ENCODE peak calls at places on chromosome 22, in eight cellular contexts. K, S, O, Y, R, N, V and H are unnamed samples.
A peak's percentile ranks its signal among the peaks of the same experiment; 100 is the strongest.

GRCh38 chr22:20591660-20592310 is 84.4 kb downstream of the MED15 start:
- DNase-seq in K (peak; percentile 40), S (no peak), O (peak; percentile 52), Y (peak; percentile 96), R (no peak), N (peak; percentile 96), V (no peak), H (no peak)

GRCh38 chr22:48218889-48219420 is 1456.5 kb downstream of the TBC1D22A start:
- DNase-seq in K (no peak), S (no peak), O (no peak), Y (no peak), R (no peak), N (no peak), V (no peak), H (no peak)

GRCh38 chr22:42511401-42511891 is 8.2 kb downstream of the RRP7A start:
- DNase-seq in K (peak; percentile 59), S (no peak), O (no peak), Y (no peak), R (no peak), N (no peak), V (no peak), H (no peak)

GRCh38 chr22:21696115-21696514 is 30.3 kb downstream of the PPIL2 start:
- DNase-seq in K (no peak), S (no peak), O (no peak), Y (no peak), R (no peak), N (peak; percentile 54), V (no peak), H (no peak)

GRCh38 chr22:41939981-41940852 is 6.7 kb downstream of the CENPM start:
- DNase-seq in K (peak; percentile 80), S (no peak), O (peak; percentile 95), Y (no peak), R (no peak), N (no peak), V (peak; percentile 81), H (peak; percentile 41)

GRCh38 chr22:48553694-48554308 is 1273.9 kb downstream of the BRD1 start:
- DNase-seq in K (no peak), S (no peak), O (no peak), Y (no peak), R (no peak), N (no peak), V (no peak), H (no peak)

GRCh38 chr22:23302171-23303002 is 122.1 kb downstream of the BCR start:
- DNase-seq in K (no peak), S (peak; percentile 12), O (peak; percentile 68), Y (no peak), R (no peak), N (peak; percentile 25), V (no peak), H (no peak)

GRCh38 chr22:26610072-26610958 is 7.5 kb downstream of the CRYBB1 start:
- DNase-seq in K (no peak), S (no peak), O (peak; percentile 74), Y (no peak), R (no peak), N (no peak), V (no peak), H (no peak)

GRCh38 chr22:36979511-36979910 is 39.7 kb downstream of the TST start:
- DNase-seq in K (no peak), S (no peak), O (no peak), Y (no peak), R (no peak), N (no peak), V (no peak), H (no peak)

GRCh38 chr22:19172213-19173046 is 6.1 kb downstream of the SLC25A1 start:
- DNase-seq in K (no peak), S (no peak), O (no peak), Y (no peak), R (no peak), N (no peak), V (no peak), H (no peak)

GRCh38 chr22:32353292-32353691 is 4.4 kb upstream of the RFPL3 start:
- DNase-seq in K (no peak), S (no peak), O (no peak), Y (no peak), R (no peak), N (no peak), V (no peak), H (no peak)

GRCh38 chr22:20429254-20430100 is 8.1 kb downstream of the SCARF2 start:
- DNase-seq in K (peak; percentile 92), S (no peak), O (peak; percentile 96), Y (peak; percentile 25), R (no peak), N (peak; percentile 100), V (no peak), H (no peak)

GRCh38 chr22:19325296-19325950 is 33.9 kb upstream of the CLTCL1 start:
- DNase-seq in K (no peak), S (no peak), O (no peak), Y (no peak), R (no peak), N (no peak), V (no peak), H (no peak)

GRCh38 chr22:20316844-20317401 is 2.9 kb downstream of the DGCR6L start:
- DNase-seq in K (peak; percentile 26), S (no peak), O (peak; percentile 65), Y (no peak), R (no peak), N (no peak), V (no peak), H (no peak)

GRCh38 chr22:27113211-27114030 is 456.0 kb downstream of the MIAT start:
- DNase-seq in K (no peak), S (peak; percentile 39), O (no peak), Y (peak; percentile 66), R (peak; percentile 52), N (no peak), V (no peak), H (peak; percentile 53)

GRCh38 chr22:37999640-38000272 is 15.4 kb upstream of the SOX10 start:
- DNase-seq in K (no peak), S (no peak), O (no peak), Y (no peak), R (no peak), N (no peak), V (no peak), H (peak; percentile 95)

GRCh38 chr22:42978453-42979103 is 36.4 kb downstream of the PACSIN2 start:
- DNase-seq in K (no peak), S (no peak), O (no peak), Y (no peak), R (no peak), N (no peak), V (no peak), H (no peak)

GRCh38 chr22:24526191-24526590 is 28.7 kb downstream of the GUCD1 start:
- DNase-seq in K (no peak), S (no peak), O (no peak), Y (no peak), R (no peak), N (no peak), V (no peak), H (no peak)

GRCh38 chr22:37442537-37442936 is 15.3 kb upstream of the ELFN2 start:
- DNase-seq in K (no peak), S (no peak), O (no peak), Y (no peak), R (no peak), N (no peak), V (no peak), H (no peak)

GRCh38 chr22:26466196-26466595 is 17.4 kb downstream of the HPS4 start:
- DNase-seq in K (no peak), S (no peak), O (no peak), Y (no peak), R (no peak), N (no peak), V (no peak), H (peak; percentile 74)

GRCh38 chr22:38850941-38851849 is 7.4 kb upstream of the NPTXR start:
- DNase-seq in K (no peak), S (no peak), O (no peak), Y (no peak), R (no peak), N (no peak), V (no peak), H (no peak)

GRCh38 chr22:49996532-49997220 is 15.9 kb downstream of the IL17REL start:
- DNase-seq in K (no peak), S (no peak), O (no peak), Y (no peak), R (no peak), N (no peak), V (no peak), H (no peak)
- H3K4me1 ChIP-seq in K (peaks cover 30% of the 10 kb centered on the region), S (no peaks in the 10 kb centered on the region), O (peaks cover 22% of the 10 kb centered on the region), Y (no peaks in the 10 kb centered on the region), R (no peaks in the 10 kb centered on the region), N (peaks cover 82% of the 10 kb centered on the region), V (no peaks in the 10 kb centered on the region), H (peaks cover 4% of the 10 kb centered on the region)

DNA sequence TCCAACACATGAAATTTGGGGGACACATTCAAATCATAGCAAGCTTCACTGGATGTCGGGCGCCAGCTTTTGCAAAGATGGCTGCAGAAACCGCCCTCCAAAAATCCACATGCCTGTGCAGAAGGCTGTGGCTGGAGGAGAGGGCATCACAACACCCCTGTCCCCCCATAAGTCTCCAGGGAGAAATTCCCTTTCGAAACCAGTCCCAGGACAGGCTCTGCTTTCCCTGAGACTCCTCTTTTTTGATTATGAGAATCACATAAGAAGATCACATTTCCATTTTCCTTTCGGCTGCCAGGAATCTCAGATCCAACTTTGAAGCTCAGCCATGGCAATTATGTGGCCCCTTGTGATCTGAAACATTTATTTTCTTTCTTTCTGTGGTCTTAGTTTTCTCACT is 9.7 kb downstream of the LIF start:
- DNase-seq in K (no peak), S (no peak), O (no peak), Y (no peak), R (no peak), N (no peak), V (no peak), H (no peak)
- TF ChIP-seq POLR2A in K (no peak), S (no peak), O (no peak), Y (no peak), R (no peak), N (no peak), V (no peak), H (no peak)

DNA sequence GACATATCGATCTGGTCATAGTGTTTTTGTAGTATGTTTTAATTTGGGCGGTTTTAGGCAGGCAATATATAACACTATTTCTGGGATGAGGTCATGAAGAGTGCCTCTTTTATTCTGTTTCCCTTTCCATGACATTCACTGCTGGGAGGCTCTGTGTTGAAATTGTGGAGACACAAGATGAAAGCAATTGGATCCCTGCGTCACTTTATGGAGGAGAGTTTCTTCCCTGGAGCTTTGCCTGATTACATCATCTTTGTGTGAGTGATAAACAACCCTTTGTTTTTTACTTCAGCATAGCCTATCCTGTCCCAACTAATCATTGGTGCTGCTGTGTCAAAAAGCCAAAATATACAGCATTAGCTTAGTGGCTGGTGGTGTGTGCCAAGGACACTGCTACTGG is 48.6 kb downstream of the PARVG start:
- DNase-seq in K (no peak), S (no peak), O (no peak), Y (no peak), R (no peak), N (no peak), V (no peak), H (no peak)
- TF ChIP-seq CTCF in K (no peak), S (no peak), O (no peak), Y (no peak), R (no peak), N (no peak), V (no peak), H (no peak)

DNA sequence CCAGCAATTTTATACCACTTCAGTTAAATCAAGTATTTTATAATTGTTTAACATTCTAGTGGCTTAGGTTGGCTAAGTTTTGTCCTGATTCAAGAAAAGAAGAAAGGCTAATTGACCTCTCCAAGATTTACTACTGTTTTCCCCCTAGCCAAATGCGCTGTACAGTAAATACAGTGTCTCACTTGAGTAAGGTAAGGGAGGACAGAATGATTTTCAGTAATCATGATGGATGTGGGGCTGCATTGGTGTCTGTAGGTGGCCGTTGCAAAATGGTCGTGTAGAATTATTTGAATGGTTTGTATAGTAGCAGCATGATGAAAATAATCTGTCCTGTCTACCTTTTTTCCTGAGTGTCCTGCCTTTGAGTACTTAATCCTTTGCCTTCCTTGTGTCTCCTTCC is 4.6 kb downstream of the CECR2 start:
- DNase-seq in K (no peak), S (no peak), O (no peak), Y (no peak), R (no peak), N (no peak), V (no peak), H (no peak)
- H3K4me1 ChIP-seq in K (peaks cover 17% of the 10 kb centered on the region), S (no peaks in the 10 kb centered on the region), O (peaks cover 21% of the 10 kb centered on the region), Y (no peaks in the 10 kb centered on the region), R (no peaks in the 10 kb centered on the region), N (peaks cover 11% of the 10 kb centered on the region), V (peaks cover 15% of the 10 kb centered on the region), H (peaks cover 58% of the 10 kb centered on the region)